ENCODE peak calls at places on chromosome 15, in seven cellular contexts. Y is AG04450, J is mammary epithelial cell, F is lung, C is stomach, V is mucosa of descending colon, D is BJ. L is an unnamed sample.

GRCh38 chr15:34038023-34038403 is 991 bp downstream of the AVEN start:
- DNase-seq in Y (no peak), J (no peak), F (no peak), C (no peak), V (no peak), D (no peak), L (no peak)

GRCh38 chr15:39581501-39582285 is 814 bp downstream of the THBS1 start:
- DNase-seq in Y (no peak), J (peak), F (peak), C (peak), V (peak), D (peak), L (no peak)

GRCh38 chr15:91258436-91258779 is 158.4 kb downstream of the SV2B start:
- DNase-seq in Y (no peak), J (no peak), F (no peak), C (no peak), V (no peak), D (no peak), L (no peak)

GRCh38 chr15:69561071-69561784 is 108.6 kb downstream of the RPLP1 start:
- DNase-seq in Y (no peak), J (no peak), F (no peak), C (peak), V (peak), D (no peak), L (no peak)

GRCh38 chr15:54620916-54621315 is 575.8 kb downstream of the RSL24D1 start:
- DNase-seq in Y (no peak), J (no peak), F (no peak), C (no peak), V (no peak), D (no peak), L (no peak)

GRCh38 chr15:41483115-41483514 is 10.6 kb upstream of the ITPKA start:
- DNase-seq in Y (no peak), J (no peak), F (no peak), C (no peak), V (no peak), D (no peak), L (no peak)

GRCh38 chr15:44501768-44502366 is 35.1 kb upstream of the EIF3J start:
- DNase-seq in Y (peak), J (peak), F (no peak), C (no peak), V (no peak), D (peak), L (no peak)

GRCh38 chr15:55279746-55280351 is 9.8 kb downstream of the RAB27A start:
- DNase-seq in Y (peak), J (peak), F (no peak), C (no peak), V (no peak), D (peak), L (no peak)

GRCh38 chr15:25797035-25797434 is 66.1 kb downstream of the ATP10A start:
- DNase-seq in Y (no peak), J (no peak), F (no peak), C (no peak), V (no peak), D (no peak), L (no peak)

GRCh38 chr15:60916032-60916673 is 312.9 kb downstream of the RORA start:
- DNase-seq in Y (no peak), J (no peak), F (no peak), C (no peak), V (no peak), D (no peak), L (no peak)

GRCh38 chr15:101014921-101015841 is 96.0 kb downstream of the LRRK1 start:
- DNase-seq in Y (no peak), J (peak), F (peak), C (peak), V (peak), D (no peak), L (peak)

GRCh38 chr15:77001351-77001750 is 6.4 kb downstream of the PSTPIP1 start:
- DNase-seq in Y (no peak), J (no peak), F (no peak), C (no peak), V (peak), D (no peak), L (no peak)

GRCh38 chr15:91116379-91117067 is 16.5 kb downstream of the SV2B start:
- DNase-seq in Y (no peak), J (peak), F (no peak), C (no peak), V (no peak), D (no peak), L (no peak)

GRCh38 chr15:44064706-44065105 is 130.4 kb downstream of the FRMD5 start:
- DNase-seq in Y (no peak), J (no peak), F (no peak), C (no peak), V (no peak), D (no peak), L (no peak)

GRCh38 chr15:73270366-73271097 is 98.2 kb downstream of the HCN4 start:
- DNase-seq in Y (no peak), J (no peak), F (no peak), C (no peak), V (no peak), D (no peak), L (no peak)

GRCh38 chr15:94026458-94026967 is 204.8 kb upstream of the MCTP2 start:
- DNase-seq in Y (peak), J (peak), F (no peak), C (no peak), V (no peak), D (no peak), L (no peak)

GRCh38 chr15:47364671-47365141 is 352.6 kb upstream of the SEMA6D start:
- DNase-seq in Y (no peak), J (no peak), F (no peak), C (no peak), V (no peak), D (no peak), L (no peak)

GRCh38 chr15:80162059-80162554 is 9.3 kb downstream of the FAH start:
- DNase-seq in Y (no peak), J (no peak), F (no peak), C (no peak), V (no peak), D (no peak), L (no peak)

GRCh38 chr15:74656935-74657535 is 38.8 kb downstream of the EDC3 start:
- DNase-seq in Y (no peak), J (no peak), F (no peak), C (no peak), V (no peak), D (no peak), L (no peak)

GRCh38 chr15:29675791-29676301 is 146.4 kb downstream of the TJP1 start:
- DNase-seq in Y (no peak), J (no peak), F (no peak), C (no peak), V (peak), D (no peak), L (no peak)

GRCh38 chr15:68763063-68763462 is 57.6 kb downstream of the ANP32A start:
- DNase-seq in Y (no peak), J (no peak), F (no peak), C (no peak), V (no peak), D (no peak), L (no peak)

GRCh38 chr15:29090617-29091466 is 178.8 kb downstream of the NSMCE3 start:
- DNase-seq in Y (no peak), J (no peak), F (no peak), C (no peak), V (no peak), D (no peak), L (no peak)

GRCh38 chr15:66646799-66647198 is 55.2 kb upstream of the SMAD6 start:
- DNase-seq in Y (no peak), J (peak), F (no peak), C (no peak), V (no peak), D (no peak), L (no peak)

GRCh38 chr15:70597056-70597603 is 166.2 kb downstream of the UACA start:
- DNase-seq in Y (no peak), J (peak), F (peak), C (no peak), V (no peak), D (no peak), L (no peak)

GRCh38 chr15:91320106-91320505 is 220.0 kb downstream of the SV2B start:
- DNase-seq in Y (no peak), J (no peak), F (no peak), C (no peak), V (no peak), D (no peak), L (no peak)

GRCh38 chr15:71532994-71533393 is 277.4 kb upstream of the NR2E3 start:
- DNase-seq in Y (no peak), J (peak), F (no peak), C (no peak), V (no peak), D (no peak), L (no peak)

GRCh38 chr15:92809880-92810361 is 90.2 kb upstream of the CHD2 start:
- DNase-seq in Y (no peak), J (peak), F (no peak), C (no peak), V (peak), D (no peak), L (no peak)

GRCh38 chr15:41965441-41966413 is 6.6 kb downstream of the EHD4 start:
- DNase-seq in Y (no peak), J (peak), F (no peak), C (peak), V (no peak), D (no peak), L (no peak)

GRCh38 chr15:42385206-42385979 is 26.1 kb downstream of the CAPN3 start:
- DNase-seq in Y (peak), J (peak), F (no peak), C (peak), V (peak), D (no peak), L (no peak)

GRCh38 chr15:59879506-59879905 is 124.6 kb upstream of the FOXB1 start:
- DNase-seq in Y (no peak), J (peak), F (no peak), C (no peak), V (no peak), D (peak), L (no peak)

GRCh38 chr15:64386291-64386690 is 1.3 kb upstream of the TRIP4 start:
- DNase-seq in Y (no peak), J (no peak), F (no peak), C (no peak), V (peak), D (no peak), L (no peak)

GRCh38 chr15:67741313-67741712 is 84.0 kb upstream of the SKOR1 start:
- DNase-seq in Y (no peak), J (no peak), F (no peak), C (no peak), V (no peak), D (no peak), L (no peak)

GRCh38 chr15:48866141-48866563 is 11.8 kb upstream of the EID1 start:
- DNase-seq in Y (no peak), J (no peak), F (no peak), C (no peak), V (no peak), D (no peak), L (no peak)

GRCh38 chr15:38041576-38041975 is 107.1 kb downstream of the TMCO5A start:
- DNase-seq in Y (no peak), J (peak), F (no peak), C (no peak), V (no peak), D (peak), L (no peak)

GRCh38 chr15:80418892-80419537 is 14.8 kb downstream of the ARNT2 start:
- DNase-seq in Y (peak), J (peak), F (no peak), C (no peak), V (no peak), D (no peak), L (no peak)

GRCh38 chr15:98009967-98010366 is 49.5 kb downstream of the ARRDC4 start:
- DNase-seq in Y (no peak), J (no peak), F (no peak), C (no peak), V (no peak), D (no peak), L (no peak)

GRCh38 chr15:98012354-98012753 is 51.9 kb downstream of the ARRDC4 start:
- DNase-seq in Y (no peak), J (no peak), F (no peak), C (no peak), V (no peak), D (no peak), L (no peak)

GRCh38 chr15:98005659-98006058 is 45.2 kb downstream of the ARRDC4 start:
- DNase-seq in Y (no peak), J (no peak), F (no peak), C (no peak), V (no peak), D (no peak), L (no peak)

GRCh38 chr15:98003976-98004375 is 43.5 kb downstream of the ARRDC4 start:
- DNase-seq in Y (no peak), J (peak), F (no peak), C (no peak), V (no peak), D (no peak), L (no peak)

DNA sequence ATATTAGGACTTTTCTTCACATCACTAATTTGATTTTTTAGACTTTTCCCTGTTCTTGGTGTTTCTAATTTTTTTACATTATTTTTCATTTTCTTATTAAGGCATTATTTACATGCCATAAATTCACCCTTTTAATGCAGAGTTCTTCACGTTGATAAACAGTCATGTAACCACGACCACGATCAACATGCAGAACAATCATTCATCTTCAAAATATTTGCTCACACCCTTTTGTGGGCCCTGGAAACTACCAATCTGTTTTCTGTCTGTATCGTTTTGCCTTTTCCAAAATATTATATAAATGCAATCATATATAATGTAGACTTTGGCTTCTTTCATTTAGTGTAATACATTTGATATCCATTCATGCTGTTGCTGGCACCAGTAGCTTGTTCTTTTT is 48.7 kb downstream of the ARRDC4 start:
- DNase-seq in Y (no peak), J (peak), F (no peak), C (no peak), V (no peak), D (no peak), L (no peak)
- TF ChIP-seq CTCF in Y (no peak), J (no peak), F (no peak), C (no peak), V (no peak), D (no peak), L (no peak)

GRCh38 chr15:96027501-96027900 is 303.0 kb upstream of the NR2F2 start:
- DNase-seq in Y (no peak), J (no peak), F (no peak), C (no peak), V (no peak), D (no peak), L (no peak)

GRCh38 chr15:96029172-96029571 is 301.3 kb upstream of the NR2F2 start:
- DNase-seq in Y (no peak), J (no peak), F (no peak), C (no peak), V (no peak), D (no peak), L (no peak)

GRCh38 chr15:96023081-96023480 is 307.4 kb upstream of the NR2F2 start:
- DNase-seq in Y (no peak), J (no peak), F (no peak), C (no peak), V (no peak), D (no peak), L (no peak)

GRCh38 chr15:96031426-96031825 is 299.1 kb upstream of the NR2F2 start:
- DNase-seq in Y (no peak), J (no peak), F (no peak), C (no peak), V (no peak), D (no peak), L (no peak)

DNA sequence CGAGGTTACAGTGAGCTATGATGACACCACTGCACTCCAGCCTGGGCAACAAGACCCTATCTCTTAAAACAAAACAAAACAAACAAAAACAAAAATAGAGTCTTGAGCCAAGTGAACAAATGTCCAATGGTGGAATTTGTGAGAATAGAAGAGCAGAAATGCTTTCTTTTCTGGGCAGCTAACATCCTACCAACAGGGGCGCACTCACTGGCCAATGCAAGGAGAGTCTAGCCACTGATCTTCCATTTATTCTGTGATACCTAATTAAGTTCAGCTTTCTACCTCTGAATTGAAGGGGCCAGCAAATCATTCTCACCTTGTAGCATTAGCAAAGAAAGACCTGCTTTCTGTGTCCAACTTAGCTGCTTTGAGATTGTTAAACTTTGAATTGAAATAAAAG is 301.9 kb upstream of the NR2F2 start:
- DNase-seq in Y (no peak), J (no peak), F (no peak), C (no peak), V (no peak), D (no peak), L (no peak)
- TF ChIP-seq CTCF in Y (no peak), J (no peak), F (no peak), C (no peak), V (no peak), D (no peak), L (no peak)

GRCh38 chr15:89419370-89419984 is 76.9 kb downstream of the RHCG start:
- DNase-seq in Y (no peak), J (peak), F (no peak), C (no peak), V (peak), D (no peak), L (peak)
- TF ChIP-seq CTCF in Y (no peak), J (no peak), F (no peak), C (no peak), V (no peak), D (no peak), L (no peak)

DNA sequence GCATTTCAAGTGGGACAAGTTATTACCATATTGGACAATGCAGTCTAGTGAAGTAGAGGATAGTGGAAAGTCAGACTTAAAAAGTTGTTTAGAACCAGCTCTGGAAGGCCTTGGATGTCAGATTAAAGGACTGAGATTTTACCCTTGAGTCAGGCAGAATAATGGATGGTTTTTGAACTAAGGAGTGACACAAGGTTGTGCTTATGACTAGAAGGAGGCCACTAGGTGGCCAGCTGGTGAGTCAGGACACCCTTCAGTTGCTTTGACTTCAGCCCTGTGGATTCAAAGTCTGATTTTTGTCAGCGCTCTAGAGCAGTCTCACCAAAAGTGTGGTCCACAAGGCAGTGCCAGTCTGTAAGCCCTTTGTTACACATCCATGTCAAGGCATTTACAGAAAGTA is 3.8 kb upstream of the GABPB1 start:
- DNase-seq in Y (no peak), J (peak), F (no peak), C (no peak), V (no peak), D (no peak), L (no peak)
- TF ChIP-seq CTCF in Y (peak), J (peak), F (no peak), C (no peak), V (no peak), D (peak), L (peak)

GRCh38 chr15:96582473-96582872 is 252.0 kb downstream of the NR2F2 start:
- DNase-seq in Y (no peak), J (no peak), F (no peak), C (no peak), V (no peak), D (no peak), L (no peak)

GRCh38 chr15:96583671-96584070 is 253.2 kb downstream of the NR2F2 start:
- DNase-seq in Y (no peak), J (no peak), F (no peak), C (peak), V (no peak), D (no peak), L (no peak)

GRCh38 chr15:96586901-96587300 is 256.4 kb downstream of the NR2F2 start:
- DNase-seq in Y (no peak), J (no peak), F (no peak), C (no peak), V (no peak), D (no peak), L (no peak)

DNA sequence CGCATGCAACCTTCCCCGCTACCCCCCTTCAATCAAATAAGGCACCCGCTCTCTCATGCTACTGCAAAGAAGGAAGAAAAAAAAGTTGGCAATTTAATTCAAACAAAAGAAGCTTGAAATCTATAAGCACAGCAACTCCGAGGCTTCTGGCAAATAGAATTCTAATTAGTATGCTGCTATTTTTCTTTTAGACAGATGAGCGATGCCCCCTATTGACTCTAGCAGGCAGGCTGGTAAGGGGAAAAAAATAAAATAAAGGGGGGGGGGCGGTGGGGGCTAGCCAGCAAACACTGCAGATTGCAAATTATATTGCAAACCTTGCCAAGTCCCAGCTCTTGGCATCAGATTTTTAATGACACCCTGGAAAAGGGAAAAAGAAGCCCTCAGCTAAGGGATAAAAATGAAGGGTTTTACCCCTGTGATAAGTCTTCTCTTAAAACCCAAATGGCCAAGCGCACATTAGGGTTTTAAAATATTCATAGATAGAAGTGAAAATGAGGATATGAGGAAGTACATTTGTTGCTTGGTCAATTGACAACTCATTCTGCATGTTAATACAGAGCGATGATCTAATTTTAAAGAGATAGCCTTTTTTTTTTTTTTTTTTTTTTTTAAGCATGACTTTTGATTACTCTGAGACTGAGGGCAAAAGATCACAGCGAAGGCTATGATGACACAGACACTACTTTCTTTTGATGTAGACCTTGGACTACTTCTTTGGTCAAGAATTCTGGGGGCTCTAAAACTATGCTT is 255.3 kb downstream of the NR2F2 start:
- DNase-seq in Y (no peak), J (no peak), F (no peak), C (no peak), V (no peak), D (peak), L (no peak)
- TF ChIP-seq CTCF in Y (peak), J (peak), F (no peak), C (no peak), V (no peak), D (peak), L (no peak)

GRCh38 chr15:52462806-52463360 is 65.8 kb downstream of the MYO5A start:
- DNase-seq in Y (no peak), J (no peak), F (no peak), C (no peak), V (no peak), D (no peak), L (no peak)

GRCh38 chr15:52464040-52464439 is 64.6 kb downstream of the MYO5A start:
- DNase-seq in Y (no peak), J (peak), F (no peak), C (no peak), V (no peak), D (no peak), L (no peak)

GRCh38 chr15:52464478-52464877 is 64.2 kb downstream of the MYO5A start:
- DNase-seq in Y (no peak), J (no peak), F (no peak), C (no peak), V (no peak), D (no peak), L (no peak)

GRCh38 chr15:52466134-52466701 is 62.5 kb downstream of the MYO5A start:
- DNase-seq in Y (no peak), J (no peak), F (no peak), C (peak), V (peak), D (no peak), L (no peak)

GRCh38 chr15:52463638-52464037 is 65.0 kb downstream of the MYO5A start:
- DNase-seq in Y (no peak), J (peak), F (no peak), C (no peak), V (no peak), D (no peak), L (no peak)
- TF ChIP-seq CTCF in Y (peak), J (peak), F (no peak), C (no peak), V (no peak), D (no peak), L (no peak)

L was measured in mesothelial cell of epicardium.